ENCODE peak calls at places on chromosome 21, in four cellular contexts. N is GM23338, B is A549, Q is uterus. S is an unnamed sample.

GRCh38 chr21:33265664-33266049 is 510 bp upstream of the IL10RB start:
- DNase-seq in N (peak; percentile 65), B (no peak), Q (no peak), S (peak; percentile 50)

GRCh38 chr21:42309753-42310213 is 5.4 kb downstream of the TFF3 start:
- DNase-seq in N (peak; percentile 84), B (peak; percentile 11), Q (no peak), S (peak; percentile 43)

GRCh38 chr21:20902998-20903397 is 95.2 kb upstream of the NCAM2 start:
- DNase-seq in N (no peak), B (no peak), Q (no peak), S (no peak)

GRCh38 chr21:42475526-42476492 is 20.2 kb downstream of the RSPH1 start:
- DNase-seq in N (no peak), B (no peak), Q (no peak), S (no peak)

GRCh38 chr21:36610201-36610600 is 88.7 kb upstream of the SIM2 start:
- DNase-seq in N (no peak), B (no peak), Q (no peak), S (no peak)

GRCh38 chr21:26842976-26843911 is 2.0 kb downstream of the ADAMTS1 start:
- DNase-seq in N (peak; percentile 83), B (peak; percentile 67), Q (peak; percentile 95), S (peak; percentile 95)

GRCh38 chr21:41834926-41835663 is 44.0 kb downstream of the PRDM15 start:
- DNase-seq in N (no peak), B (no peak), Q (no peak), S (no peak)

GRCh38 chr21:45618287-45618686 is 25.2 kb upstream of the PCBP3 start:
- DNase-seq in N (no peak), B (no peak), Q (no peak), S (no peak)

GRCh38 chr21:15826147-15826780 is 96.5 kb downstream of the USP25 start:
- DNase-seq in N (peak; percentile 81), B (peak; percentile 73), Q (no peak), S (no peak)

GRCh38 chr21:46126321-46127238 is 28.7 kb downstream of the COL6A2 start:
- DNase-seq in N (no peak), B (no peak), Q (peak; percentile 28), S (no peak)

GRCh38 chr21:37684577-37684976 is 231.7 kb downstream of the KCNJ6 start:
- DNase-seq in N (no peak), B (no peak), Q (no peak), S (no peak)

GRCh38 chr21:33761104-33762036 is 119.1 kb downstream of the ITSN1 start:
- DNase-seq in N (no peak), B (peak; percentile 90), Q (peak; percentile 23), S (no peak)

GRCh38 chr21:41250519-41250918 is 66.1 kb upstream of the FAM3B start:
- DNase-seq in N (no peak), B (no peak), Q (no peak), S (no peak)

GRCh38 chr21:44058652-44058964 is 46.5 kb downstream of the TRAPPC10 start:
- DNase-seq in N (no peak), B (no peak), Q (no peak), S (no peak)

GRCh38 chr21:44059710-44060109 is 47.5 kb upstream of the PWP2 start:
- DNase-seq in N (no peak), B (no peak), Q (no peak), S (no peak)

GRCh38 chr21:44057055-44057454 is 44.9 kb downstream of the TRAPPC10 start:
- DNase-seq in N (no peak), B (no peak), Q (no peak), S (no peak)

GRCh38 chr21:44058981-44059380 is 46.9 kb downstream of the TRAPPC10 start:
- DNase-seq in N (no peak), B (no peak), Q (no peak), S (no peak)

GRCh38 chr21:44057960-44058651 is 46.0 kb downstream of the TRAPPC10 start:
- DNase-seq in N (no peak), B (no peak), Q (no peak), S (no peak)
- H3K4me3 ChIP-seq in N (no peak overlapping the region), B (no peak overlapping the region), Q (no peak overlapping the region), S (no peak overlapping the region)

GRCh38 chr21:34925597-34925996 is 123.5 kb downstream of the RUNX1 start:
- DNase-seq in N (no peak), B (no peak), Q (no peak), S (no peak)

GRCh38 chr21:34923626-34924025 is 125.5 kb downstream of the RUNX1 start:
- DNase-seq in N (no peak), B (no peak), Q (no peak), S (no peak)

GRCh38 chr21:34924194-34924593 is 124.9 kb downstream of the RUNX1 start:
- DNase-seq in N (no peak), B (no peak), Q (no peak), S (no peak)

GRCh38 chr21:34923202-34923601 is 125.9 kb downstream of the RUNX1 start:
- DNase-seq in N (no peak), B (no peak), Q (no peak), S (no peak)

GRCh38 chr21:34924767-34925425 is 124.2 kb downstream of the RUNX1 start:
- DNase-seq in N (no peak), B (no peak), Q (no peak), S (no peak)
- TF ChIP-seq CTCF in N (no peak), B (no peak), Q (no peak), S (no peak)

DNA sequence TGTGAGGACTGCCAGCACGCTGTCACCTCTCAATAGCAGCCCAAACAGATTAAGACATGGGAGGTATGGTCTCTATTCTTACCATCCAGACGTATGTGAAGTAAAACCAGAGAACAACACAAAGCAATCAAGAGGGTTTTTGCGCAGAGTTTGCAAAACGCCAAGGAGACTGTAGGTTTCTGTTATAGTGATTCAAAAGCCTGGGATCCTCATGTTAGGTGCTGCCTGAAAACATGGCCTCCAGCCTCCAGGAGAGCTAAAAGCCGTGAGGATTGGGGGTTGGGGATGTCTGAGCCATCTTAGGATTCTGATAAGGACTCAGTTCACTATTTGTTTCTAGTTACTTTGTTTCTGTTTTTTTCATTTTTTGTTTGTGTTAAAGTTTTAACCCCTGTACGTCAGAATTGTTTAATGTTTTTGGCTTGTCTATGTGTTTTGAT is 4.2 kb upstream of the CCT8 start:
- DNase-seq in N (peak; percentile 54), B (peak; percentile 65), Q (no peak), S (no peak)
- H3K27ac ChIP-seq in N (peak overlapping the region; percentile 61), B (peak overlapping the region; percentile 83), Q (peak overlapping the region; percentile 81), S (peak overlapping the region; percentile 84)

GRCh38 chr21:39316729-39317128 is 3.3 kb upstream of the BRWD1 start:
- DNase-seq in N (no peak), B (no peak), Q (no peak), S (no peak)
- H3K4me3 ChIP-seq in N (no peak overlapping the region), B (no peak overlapping the region), Q (no peak overlapping the region), S (no peak overlapping the region)

S was measured in left ventricle myocardium inferior.